ENCODE peak calls at places on chromosomes 5 and 9, in seven cellular contexts. V is SK-N-SH, W is K562, Y is H1, S is GM12878, G is HepG2, E is Panc1. J is an unnamed sample.

GRCh38 chr5:72272393-72272792 is 47.6 kb downstream of the MRPS27 start:
- DNase-seq in S (no peak), V (no peak), G (no peak), W (no peak), Y (no peak), E (no peak), J (no peak)

GRCh38 chr5:178703015-178703414 is 27.4 kb downstream of the ZNF354A start:
- DNase-seq in Y (no peak), W (no peak), E (no peak), S (no peak), V (no peak), G (no peak), J (no peak)

GRCh38 chr5:36396640-36397039 is 94.9 kb upstream of the RANBP3L start:
- DNase-seq in S (no peak), E (no peak), W (no peak), G (peak), Y (no peak), V (no peak), J (no peak)

GRCh38 chr5:88058625-88059024 is 210.0 kb downstream of the TMEM161B start:
- DNase-seq in W (no peak), S (no peak), E (no peak), Y (no peak), G (no peak), V (no peak), J (no peak)

GRCh38 chr9:105132576-105132975 is 111.9 kb upstream of the SLC44A1 start:
- DNase-seq in W (no peak), E (no peak), Y (no peak), S (no peak), V (no peak), G (peak), J (peak)

GRCh38 chr5:106827061-106827460 is 843.7 kb downstream of the EFNA5 start:
- DNase-seq in G (no peak), W (no peak), V (no peak), S (no peak), E (no peak), Y (no peak), J (no peak)

GRCh38 chr5:98573834-98574233 is 199.6 kb upstream of the RGMB start:
- DNase-seq in S (no peak), G (no peak), Y (no peak), W (no peak), V (no peak), E (no peak), J (no peak)

GRCh38 chr9:113650207-113651131 is 186.9 kb downstream of the RGS3 start:
- DNase-seq in W (no peak), Y (no peak), G (peak), E (peak), S (no peak), V (no peak), J (no peak)

GRCh38 chr5:179207920-179208705 is 137.1 kb downstream of the ADAMTS2 start:
- DNase-seq in S (no peak), W (no peak), Y (no peak), G (no peak), E (no peak), V (no peak), J (no peak)

GRCh38 chr9:89519393-89519805 is 21.5 kb upstream of the SEMA4D start:
- DNase-seq in G (peak), W (no peak), Y (no peak), V (no peak), S (no peak), E (no peak), J (peak)

DNA sequence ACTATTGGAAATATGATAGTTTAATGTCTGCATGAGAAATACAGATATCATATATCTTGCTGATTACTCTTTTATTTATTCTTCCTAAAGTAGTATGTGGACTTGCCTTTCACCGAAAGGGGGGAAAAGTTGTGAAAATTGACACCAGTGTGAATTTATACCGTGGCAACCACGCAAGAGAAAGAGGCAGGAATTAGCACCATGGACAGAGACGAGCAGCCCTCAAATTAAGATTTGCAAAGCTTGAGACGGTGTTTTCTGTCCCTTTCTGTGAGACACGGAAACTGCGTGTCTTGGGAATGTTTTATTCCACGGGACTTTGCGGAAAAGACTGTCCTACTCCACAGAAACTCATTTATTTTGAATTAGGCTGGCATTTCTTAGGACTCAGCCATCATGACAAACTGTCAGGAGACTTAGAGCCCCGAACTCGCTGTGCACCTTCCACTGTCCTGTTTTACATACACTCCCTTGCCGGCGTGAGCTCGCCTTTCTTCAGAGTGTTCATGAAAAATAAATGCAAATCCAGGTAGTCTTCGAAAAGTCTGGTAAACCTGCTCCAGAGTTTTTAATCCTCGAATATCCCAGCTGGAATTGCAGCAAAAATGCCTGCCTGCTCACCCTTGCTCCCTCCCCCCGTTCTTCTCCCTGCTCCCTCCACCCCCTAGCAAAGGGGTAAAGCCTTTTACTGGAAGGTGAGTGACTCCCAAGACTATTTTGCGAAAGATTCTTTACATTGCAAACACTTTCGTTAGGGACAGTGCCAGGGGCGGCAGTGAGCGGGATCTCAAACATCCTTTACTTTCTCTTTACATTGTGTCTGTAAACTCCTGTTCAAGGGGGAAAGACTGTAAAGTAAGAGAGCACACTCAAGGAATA is 3.8 kb upstream of the ELAVL2 start:
- DNase-seq in E (no peak), V (no peak), Y (no peak), S (no peak), W (no peak), G (peak), J (no peak)
- TF ChIP-seq SIN3A in E (no peak), V (no peak), Y (peak), S (no peak), W (no peak), G (no peak), J (no peak)

GRCh38 chr5:82351754-82352145 is 73.6 kb upstream of the RPS23 start:
- DNase-seq in G (peak), W (peak), E (peak), V (peak), S (no peak), Y (no peak), J (peak)

GRCh38 chr5:82347213-82347947 is 69.2 kb upstream of the RPS23 start:
- DNase-seq in Y (no peak), G (no peak), W (no peak), V (no peak), E (no peak), S (no peak), J (no peak)

GRCh38 chr5:82348749-82349148 is 70.6 kb upstream of the RPS23 start:
- DNase-seq in Y (no peak), W (no peak), V (no peak), E (no peak), S (no peak), G (no peak), J (no peak)

GRCh38 chr5:82352146-82352791 is 74.1 kb upstream of the RPS23 start:
- DNase-seq in V (no peak), E (no peak), G (no peak), Y (no peak), S (no peak), W (peak), J (no peak)

GRCh38 chr5:82349651-82350050 is 71.5 kb upstream of the RPS23 start:
- DNase-seq in V (peak), Y (peak), G (no peak), W (peak), E (no peak), S (no peak), J (no peak)
- TF ChIP-seq SIN3A in V (no peak), Y (no peak), G (no peak), W (no peak), E (no peak), S (no peak), J (no peak)

GRCh38 chr9:93089024-93089423 is 7.0 kb upstream of the CARD19 start:
- DNase-seq in W (no peak), V (no peak), G (no peak), Y (no peak), E (no peak), S (no peak), J (no peak)

GRCh38 chr9:93086445-93087224 is 9.4 kb upstream of the CARD19 start:
- DNase-seq in Y (no peak), V (no peak), E (no peak), G (no peak), W (no peak), S (no peak), J (no peak)

GRCh38 chr9:93089481-93089991 is 6.5 kb upstream of the CARD19 start:
- DNase-seq in Y (no peak), E (no peak), S (no peak), V (peak), G (no peak), W (no peak), J (no peak)

GRCh38 chr9:93088656-93089015 is 7.4 kb upstream of the CARD19 start:
- DNase-seq in Y (no peak), V (peak), W (no peak), E (no peak), S (no peak), G (no peak), J (no peak)

GRCh38 chr9:93087971-93088655 is 7.9 kb upstream of the CARD19 start:
- DNase-seq in E (no peak), G (no peak), W (no peak), S (no peak), Y (no peak), V (peak), J (no peak)
- TF ChIP-seq SIN3A in E (no peak), G (no peak), W (no peak), S (no peak), Y (no peak), V (no peak), J (no peak)

GRCh38 chr9:100884518-100884917 is 144.0 kb upstream of the PLPPR1 start:
- DNase-seq in S (no peak), Y (no peak), W (no peak), V (no peak), G (no peak), E (no peak), J (no peak)
- TF ChIP-seq SIN3A in S (no peak), Y (no peak), W (no peak), V (no peak), G (no peak), E (no peak), J (no peak)

GRCh38 chr5:32654427-32654826 is 56.7 kb upstream of the NPR3 start:
- DNase-seq in W (no peak), V (no peak), S (no peak), Y (no peak), G (no peak), E (no peak), J (no peak)
- TF ChIP-seq SIN3A in W (no peak), V (no peak), S (no peak), Y (no peak), G (no peak), E (no peak), J (no peak)

GRCh38 chr5:16582081-16582480 is 34.7 kb downstream of the RETREG1 start:
- DNase-seq in S (no peak), Y (no peak), E (no peak), W (no peak), G (no peak), V (no peak), J (no peak)
- TF ChIP-seq SIN3A in S (no peak), Y (no peak), E (no peak), W (no peak), G (no peak), V (no peak), J (no peak)

GRCh38 chr9:130073373-130073772 is 19.7 kb downstream of the GPR107 start:
- DNase-seq in E (no peak), V (no peak), S (no peak), G (peak), W (no peak), Y (no peak), J (no peak)
- TF ChIP-seq SIN3A in E (no peak), V (no peak), S (no peak), G (no peak), W (no peak), Y (no peak), J (no peak)

J was measured in HCT116.